ENCODE peak calls at places on chromosome 19, in ten cellular contexts. U is left colon; Q is stimulated activated CD8-positive, alpha-beta memory T cell treated with anti-CD3 and anti-CD28 coated beads, Interleukin-7, amount 100 ng/mL, for 48 hours; E is pulmonary artery endothelial cell; W is activated CD4-positive, alpha-beta T cell treated with anti-CD3 and anti-CD28 coated beads, Interleukin-2, amount 10 ng/mL, durations not matched to agents 7 days and 5 days; V is T-helper 2 cell; P is activated T-cell treated with anti-CD3 and anti-CD28 coated beads, Interleukin-2, amount 50 U/mL, for 72 hours; K is CD4-positive, CD25-positive, alpha-beta regulatory T cell; H is adrenal gland; B is GF-D8. L is an unnamed sample.

GRCh38 chr19:54448037-54448773 is 794 bp upstream of the LENG8 start:
- DNase-seq in U (peak; percentile 62), Q (no peak), E (no peak), W (peak; percentile 34), V (no peak), P (no peak), K (peak; percentile 43), H (peak; percentile 68), B (no peak), L (peak; percentile 47)

GRCh38 chr19:54439174-54439851 is 9.7 kb upstream of the LENG8 start:
- DNase-seq in U (no peak), Q (no peak), E (no peak), W (peak; percentile 43), V (no peak), P (no peak), K (peak; percentile 36), H (peak; percentile 71), B (no peak), L (peak; percentile 71)

GRCh38 chr19:43727593-43727853 is 11.6 kb downstream of the IRGC start:
- DNase-seq in U (no peak), Q (no peak), E (no peak), W (no peak), V (no peak), P (no peak), K (no peak), H (no peak), B (no peak), L (no peak)

GRCh38 chr19:53659292-53659691 is 27.5 kb downstream of the DPRX start:
- DNase-seq in U (no peak), Q (no peak), E (peak; percentile 22), W (no peak), V (no peak), P (no peak), K (no peak), H (no peak), B (peak; percentile 12), L (no peak)

GRCh38 chr19:50239916-50240585 is 36.6 kb downstream of the MYH14 start:
- DNase-seq in U (no peak), Q (no peak), E (no peak), W (no peak), V (no peak), P (no peak), K (no peak), H (no peak), B (no peak), L (no peak)

GRCh38 chr19:46355991-46356669 is 9.2 kb downstream of the PPP5C start:
- DNase-seq in U (no peak), Q (no peak), E (no peak), W (no peak), V (no peak), P (no peak), K (no peak), H (peak; percentile 10), B (no peak), L (no peak)

GRCh38 chr19:29371766-29372415 is 153.9 kb upstream of the VSTM2B start:
- DNase-seq in U (no peak), Q (no peak), E (no peak), W (no peak), V (no peak), P (no peak), K (no peak), H (no peak), B (no peak), L (no peak)

GRCh38 chr19:35935911-35936737 is at the start of gene LRFN3:
- DNase-seq in U (peak; percentile 68), Q (peak; percentile 42), E (peak; percentile 22), W (peak; percentile 63), V (peak; percentile 39), P (peak; percentile 70), K (peak; percentile 75), H (peak; percentile 68), B (no peak), L (peak; percentile 70)

GRCh38 chr19:11530432-11530831 is 1.5 kb upstream of the ECSIT start:
- DNase-seq in U (peak; percentile 87), Q (peak; percentile 59), E (peak; percentile 50), W (peak; percentile 21), V (no peak), P (peak; percentile 66), K (peak; percentile 66), H (peak; percentile 94), B (peak; percentile 53), L (peak; percentile 95)

GRCh38 chr19:47363758-47364529 is 14.8 kb downstream of the DHX34 start:
- DNase-seq in U (no peak), Q (no peak), E (peak; percentile 59), W (no peak), V (no peak), P (no peak), K (no peak), H (no peak), B (peak; percentile 51), L (peak; percentile 81)

GRCh38 chr19:3302755-3303154 is 63.6 kb upstream of the NFIC start:
- DNase-seq in U (no peak), Q (no peak), E (no peak), W (no peak), V (no peak), P (no peak), K (no peak), H (no peak), B (no peak), L (no peak)

GRCh38 chr19:30799854-30800755 is 427.9 kb downstream of the ZNF536 start:
- DNase-seq in U (no peak), Q (no peak), E (no peak), W (peak; percentile 31), V (no peak), P (peak; percentile 26), K (peak; percentile 4), H (peak; percentile 47), B (no peak), L (no peak)

GRCh38 chr19:49491804-49492572 is 4.2 kb upstream of the RPS11 start:
- DNase-seq in U (no peak), Q (no peak), E (no peak), W (no peak), V (no peak), P (no peak), K (no peak), H (no peak), B (no peak), L (no peak)

GRCh38 chr19:56084835-56085536 is 36.1 kb downstream of the ZNF787 start:
- DNase-seq in U (no peak), Q (no peak), E (no peak), W (no peak), V (no peak), P (no peak), K (no peak), H (no peak), B (no peak), L (no peak)

GRCh38 chr19:1754651-1755466 is 1.6 kb downstream of the ONECUT3 start:
- DNase-seq in U (no peak), Q (no peak), E (no peak), W (peak; percentile 17), V (no peak), P (no peak), K (peak; percentile 57), H (no peak), B (peak; percentile 12), L (no peak)